ENCODE peak calls at places on chromosomes 4 and X, in four cellular contexts. One of them, this sample, is unnamed.

GRCh38 chr4:139664442-139664841 is 1.2 kb upstream of the MGST2 start:
- DNase-seq in prostate gland: no peak
- DNase-seq in WERI-Rb-1: no peak
- DNase-seq in cardiac muscle cell: no peak
- DNase-seq in this sample: no peak

GRCh38 chrX:53681661-53682060 is 4.9 kb downstream of the HUWE1 start:
- DNase-seq in prostate gland: no peak
- DNase-seq in WERI-Rb-1: no peak
- DNase-seq in cardiac muscle cell: peak
- DNase-seq in this sample: no peak

GRCh38 chr4:118911162-118911791 is 22.6 kb downstream of the SYNPO2 start:
- DNase-seq in prostate gland: no peak
- DNase-seq in WERI-Rb-1: no peak
- DNase-seq in cardiac muscle cell: peak
- DNase-seq in this sample: no peak

GRCh38 chr4:4296283-4296846 is 6.3 kb downstream of the ZBTB49 start:
- DNase-seq in prostate gland: no peak
- DNase-seq in WERI-Rb-1: no peak
- DNase-seq in cardiac muscle cell: no peak
- DNase-seq in this sample: no peak

GRCh38 chr4:150586162-150586561 is 4.2 kb downstream of the MAB21L2 start:
- DNase-seq in prostate gland: no peak
- DNase-seq in WERI-Rb-1: no peak
- DNase-seq in cardiac muscle cell: no peak
- DNase-seq in this sample: no peak

GRCh38 chr4:138090145-138090917 is 151.8 kb downstream of the SLC7A11 start:
- DNase-seq in prostate gland: peak
- DNase-seq in WERI-Rb-1: peak
- DNase-seq in cardiac muscle cell: peak
- DNase-seq in this sample: peak

GRCh38 chr4:42048394-42048793 is 58.1 kb downstream of the SLC30A9 start:
- DNase-seq in prostate gland: peak
- DNase-seq in WERI-Rb-1: no peak
- DNase-seq in cardiac muscle cell: peak
- DNase-seq in this sample: no peak

GRCh38 chr4:47741200-47741599 is 96.7 kb downstream of the CORIN start:
- DNase-seq in prostate gland: no peak
- DNase-seq in WERI-Rb-1: no peak
- DNase-seq in cardiac muscle cell: peak
- DNase-seq in this sample: no peak

GRCh38 chr4:2074588-2074987 is 15.5 kb downstream of the NAT8L start:
- DNase-seq in prostate gland: no peak
- DNase-seq in WERI-Rb-1: no peak
- DNase-seq in cardiac muscle cell: no peak
- DNase-seq in this sample: no peak

GRCh38 chr4:99587803-99588202 is 13.2 kb downstream of the MTTP start:
- DNase-seq in prostate gland: no peak
- DNase-seq in WERI-Rb-1: no peak
- DNase-seq in cardiac muscle cell: no peak
- DNase-seq in this sample: no peak

GRCh38 chrX:47358387-47359065 is 11.9 kb upstream of the ZNF157 start:
- DNase-seq in prostate gland: no peak
- DNase-seq in WERI-Rb-1: no peak
- DNase-seq in cardiac muscle cell: no peak
- DNase-seq in this sample: no peak

GRCh38 chr4:85701881-85702321 is 227.0 kb downstream of the ARHGAP24 start:
- DNase-seq in prostate gland: no peak
- DNase-seq in WERI-Rb-1: no peak
- DNase-seq in cardiac muscle cell: peak
- DNase-seq in this sample: no peak

DNA sequence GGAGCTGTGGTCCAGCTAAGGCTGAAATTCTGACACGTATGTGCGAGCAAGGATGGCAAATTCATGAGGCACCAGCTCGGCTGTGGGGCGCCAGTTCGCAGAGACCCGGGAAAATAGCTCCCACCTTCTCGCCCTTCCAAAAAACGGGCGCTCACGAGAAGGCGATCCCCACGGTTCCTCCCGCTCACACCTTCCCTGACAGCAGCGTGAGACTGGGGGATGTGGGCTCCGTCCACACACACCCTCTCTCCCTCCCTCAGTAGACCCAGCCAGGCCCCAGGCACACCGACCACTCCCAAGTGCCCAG is 584 bp downstream of the GPC3 start:
- DNase-seq in prostate gland: no peak
- DNase-seq in WERI-Rb-1: no peak
- DNase-seq in cardiac muscle cell: no peak
- DNase-seq in this sample: no peak
- H3K4me3 ChIP-seq in prostate gland: no peak
- H3K4me3 ChIP-seq in WERI-Rb-1: no peak
- H3K4me3 ChIP-seq in cardiac muscle cell: peak
- H3K4me3 ChIP-seq in this sample: peak

DNA sequence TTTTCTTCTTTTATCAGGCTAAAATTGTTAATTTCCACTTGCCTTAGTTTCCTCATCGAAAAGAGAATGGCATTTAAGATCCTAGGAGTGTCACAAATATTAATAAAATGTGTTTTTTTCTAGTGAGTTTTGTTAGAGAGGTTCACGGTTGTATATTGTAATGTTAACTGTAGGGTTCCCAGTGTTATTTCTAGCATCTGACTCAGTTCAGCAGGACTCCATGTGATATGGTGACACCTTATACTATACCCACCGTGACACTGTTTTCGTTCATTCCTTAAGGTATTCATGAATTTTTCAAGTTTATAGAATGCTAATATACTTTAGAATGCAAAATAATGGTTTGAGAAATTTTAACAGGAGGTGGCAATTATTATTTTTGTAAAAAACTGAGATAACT is 90.2 kb downstream of the NEUROG2 start:
- DNase-seq in prostate gland: no peak
- DNase-seq in WERI-Rb-1: no peak
- DNase-seq in cardiac muscle cell: no peak
- DNase-seq in this sample: no peak
- H3K27ac ChIP-seq in prostate gland: no peak
- H3K27ac ChIP-seq in WERI-Rb-1: no peak
- H3K27ac ChIP-seq in cardiac muscle cell: no peak
- H3K27ac ChIP-seq in this sample: no peak

GRCh38 chrX:129688097-129688496 is 33.3 kb upstream of the APLN start:
- DNase-seq in prostate gland: no peak
- DNase-seq in WERI-Rb-1: no peak
- DNase-seq in cardiac muscle cell: no peak
- DNase-seq in this sample: no peak
- TF ChIP-seq CTCF in prostate gland: no peak
- TF ChIP-seq CTCF in WERI-Rb-1: no peak
- TF ChIP-seq CTCF in cardiac muscle cell: no peak
- TF ChIP-seq CTCF in this sample: no peak

DNA sequence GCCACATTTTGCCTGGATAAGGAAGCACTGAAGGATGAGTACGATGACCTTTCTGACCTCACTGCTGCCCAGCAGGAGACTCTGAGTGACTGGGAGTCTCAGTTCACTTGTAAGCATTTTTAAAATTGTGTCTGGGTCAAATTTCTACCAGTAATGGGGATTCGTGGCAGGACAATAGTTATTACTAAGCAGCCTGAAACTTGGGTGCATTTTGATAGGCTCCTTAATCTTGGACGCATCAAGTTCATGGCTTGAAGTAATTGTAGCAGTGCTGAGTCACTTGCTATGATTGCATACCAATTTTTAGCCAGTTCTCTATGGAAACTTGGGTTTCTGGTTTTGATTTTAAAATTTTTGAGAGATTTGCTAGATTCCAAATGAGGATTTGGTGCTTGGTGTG is 4.3 kb downstream of the PGRMC1 start:
- DNase-seq in prostate gland: no peak
- DNase-seq in WERI-Rb-1: no peak
- DNase-seq in cardiac muscle cell: peak
- DNase-seq in this sample: no peak
- H3K4me3 ChIP-seq in prostate gland: no peak
- H3K4me3 ChIP-seq in WERI-Rb-1: no peak
- H3K4me3 ChIP-seq in cardiac muscle cell: no peak
- H3K4me3 ChIP-seq in this sample: no peak

DNA sequence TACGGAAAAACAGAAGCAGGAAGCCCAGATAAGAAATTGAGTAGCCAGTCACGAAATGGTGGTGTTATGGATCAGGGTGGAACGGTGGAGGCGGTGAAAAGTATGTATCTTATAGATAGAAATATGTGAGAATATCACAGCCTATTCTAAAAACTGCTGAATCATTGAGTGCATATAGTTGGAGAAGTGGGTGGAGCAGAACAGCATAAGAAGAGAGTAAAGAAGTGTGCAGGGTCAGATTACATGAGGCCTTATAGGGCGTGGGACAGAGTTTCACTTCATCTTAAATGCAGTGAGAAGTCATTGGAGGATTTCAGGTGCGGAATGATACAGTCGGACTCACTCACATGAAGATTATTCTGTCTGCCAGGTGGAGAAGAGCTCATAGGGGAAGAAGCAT is 293.1 kb downstream of the TRIML1 start:
- DNase-seq in prostate gland: no peak
- DNase-seq in WERI-Rb-1: no peak
- DNase-seq in cardiac muscle cell: peak
- DNase-seq in this sample: no peak
- H3K27ac ChIP-seq in prostate gland: no peak
- H3K27ac ChIP-seq in WERI-Rb-1: no peak
- H3K27ac ChIP-seq in cardiac muscle cell: no peak
- H3K27ac ChIP-seq in this sample: no peak

GRCh38 chr4:189974056-189974455 is 33.4 kb downstream of the FRG1 start:
- DNase-seq in prostate gland: no peak
- DNase-seq in WERI-Rb-1: no peak
- DNase-seq in cardiac muscle cell: peak
- DNase-seq in this sample: no peak
- TF ChIP-seq CTCF in prostate gland: no peak
- TF ChIP-seq CTCF in WERI-Rb-1: peak
- TF ChIP-seq CTCF in cardiac muscle cell: no peak
- TF ChIP-seq CTCF in this sample: peak

GRCh38 chr4:17762705-17763104 is 18.7 kb downstream of the FAM184B start:
- DNase-seq in prostate gland: no peak
- DNase-seq in WERI-Rb-1: no peak
- DNase-seq in cardiac muscle cell: peak
- DNase-seq in this sample: no peak

GRCh38 chr4:17761062-17761461 is 20.4 kb downstream of the FAM184B start:
- DNase-seq in prostate gland: no peak
- DNase-seq in WERI-Rb-1: peak
- DNase-seq in cardiac muscle cell: no peak
- DNase-seq in this sample: no peak

GRCh38 chr4:17763931-17764330 is 17.5 kb downstream of the FAM184B start:
- DNase-seq in prostate gland: no peak
- DNase-seq in WERI-Rb-1: no peak
- DNase-seq in cardiac muscle cell: no peak
- DNase-seq in this sample: no peak

GRCh38 chr4:17765514-17766286 is 15.7 kb downstream of the FAM184B start:
- DNase-seq in prostate gland: no peak
- DNase-seq in WERI-Rb-1: no peak
- DNase-seq in cardiac muscle cell: no peak
- DNase-seq in this sample: no peak

GRCh38 chr4:17763352-17763890 is 18.0 kb downstream of the FAM184B start:
- DNase-seq in prostate gland: no peak
- DNase-seq in WERI-Rb-1: no peak
- DNase-seq in cardiac muscle cell: no peak
- DNase-seq in this sample: no peak
- H3K4me3 ChIP-seq in prostate gland: no peak
- H3K4me3 ChIP-seq in WERI-Rb-1: no peak
- H3K4me3 ChIP-seq in cardiac muscle cell: no peak
- H3K4me3 ChIP-seq in this sample: no peak

This sample was measured in heart right ventricle.